ENCODE peak calls at places on chromosomes 12 and 14, in nine cellular contexts. M is nephron progenitor cell; H is hypothalamus; Z is MCF 10A; F is foreskin fibroblast; D is activated CD4-positive, CD25-positive, alpha-beta regulatory T cell; T is hepatocyte; B is GM04503; Y is lower leg skin. S is an unnamed sample.

GRCh38 chr14:94174622-94175402 is 690 bp downstream of the PPP4R4 start:
- DNase-seq in M (peak; percentile 42), H (peak; percentile 57), Z (no peak), F (no peak), D (no peak), T (no peak), B (no peak), Y (no peak), S (no peak)

GRCh38 chr14:58098507-58098906 is 53.5 kb downstream of the ARMH4 start:
- DNase-seq in M (no peak), H (no peak), Z (no peak), F (no peak), D (no peak), T (no peak), B (no peak), Y (no peak), S (peak; percentile 68)

GRCh38 chr12:52809166-52809565 is 4.8 kb downstream of the KRT4 start:
- DNase-seq in M (no peak), H (no peak), Z (no peak), F (no peak), D (no peak), T (no peak), B (no peak), Y (no peak), S (no peak)

GRCh38 chr14:100542619-100543205 is 44.5 kb downstream of the BEGAIN start:
- DNase-seq in M (no peak), H (no peak), Z (no peak), F (no peak), D (no peak), T (no peak), B (no peak), Y (no peak), S (no peak)

GRCh38 chr14:104137297-104138097 is 890 bp upstream of the KIF26A start:
- DNase-seq in M (peak; percentile 91), H (no peak), Z (peak; percentile 51), F (no peak), D (peak; percentile 39), T (peak; percentile 85), B (no peak), Y (no peak), S (no peak)

GRCh38 chr14:77870646-77871045 is 70.7 kb downstream of the ADCK1 start:
- DNase-seq in M (no peak), H (no peak), Z (no peak), F (no peak), D (no peak), T (no peak), B (no peak), Y (no peak), S (no peak)

GRCh38 chr12:66168410-66168809 is 1.4 kb downstream of the TMBIM4 start:
- DNase-seq in M (no peak), H (no peak), Z (no peak), F (no peak), D (no peak), T (no peak), B (no peak), Y (no peak), S (peak; percentile 5)

GRCh38 chr12:79687711-79688270 is 3.0 kb downstream of the PAWR start:
- DNase-seq in M (no peak), H (no peak), Z (peak; percentile 33), F (no peak), D (no peak), T (no peak), B (no peak), Y (no peak), S (no peak)

GRCh38 chr14:89911018-89911919 is 43.3 kb downstream of the EFCAB11 start:
- DNase-seq in M (no peak), H (peak; percentile 53), Z (peak; percentile 23), F (peak; percentile 44), D (no peak), T (peak; percentile 58), B (no peak), Y (peak; percentile 22), S (peak; percentile 10)

GRCh38 chr14:54737132-54737711 is 165.4 kb downstream of the GCH1 start:
- DNase-seq in M (no peak), H (no peak), Z (peak; percentile 18), F (peak; percentile 33), D (no peak), T (no peak), B (no peak), Y (no peak), S (no peak)

GRCh38 chr12:19491863-19492262 is 52.6 kb downstream of the AEBP2 start:
- DNase-seq in M (no peak), H (no peak), Z (no peak), F (peak; percentile 3), D (no peak), T (no peak), B (no peak), Y (no peak), S (no peak)

GRCh38 chr14:56608682-56609081 is 29.1 kb downstream of the TMEM260 start:
- DNase-seq in M (no peak), H (no peak), Z (peak; percentile 29), F (no peak), D (no peak), T (no peak), B (no peak), Y (no peak), S (no peak)

GRCh38 chr12:78229491-78230209 is 399.0 kb downstream of the NAV3 start:
- DNase-seq in M (peak; percentile 49), H (no peak), Z (peak; percentile 58), F (peak; percentile 29), D (no peak), T (peak; percentile 51), B (no peak), Y (no peak), S (peak; percentile 75)